ENCODE peak calls at places on chromosomes 6 and 20, in six cellular contexts. K is mesendoderm; T is cardiac fibroblast; J is naive thymus-derived CD4-positive, alpha-beta T cell; H is A549; U is mesenchymal stem cell. S is an unnamed sample.

GRCh38 chr6:22800451-22800850 is 231.1 kb downstream of the HDGFL1 start:
- DNase-seq in K (no peak), T (no peak), J (no peak), H (no peak), U (no peak), S (no peak)

GRCh38 chr6:13985663-13986325 is 61.0 kb downstream of the RNF182 start:
- DNase-seq in K (no peak), T (no peak), J (no peak), H (no peak), U (no peak), S (no peak)

GRCh38 chr6:11381801-11382513 is 149.5 kb upstream of the NEDD9 start:
- DNase-seq in K (peak; percentile 15), T (no peak), J (peak; percentile 82), H (no peak), U (no peak), S (peak; percentile 85)

GRCh38 chr6:692356-692851 is 535 bp downstream of the EXOC2 start:
- DNase-seq in K (peak; percentile 79), T (peak; percentile 33), J (peak; percentile 80), H (peak; percentile 35), U (peak; percentile 61), S (peak; percentile 73)

GRCh38 chr20:57315964-57316480 is 13.6 kb upstream of the SPO11 start:
- DNase-seq in K (no peak), T (no peak), J (no peak), H (no peak), U (no peak), S (no peak)

GRCh38 chr6:94894300-94894699 is 683.0 kb upstream of the MANEA start:
- DNase-seq in K (no peak), T (no peak), J (no peak), H (no peak), U (no peak), S (no peak)

GRCh38 chr20:32970973-32971300 is 33.3 kb downstream of the SUN5 start:
- DNase-seq in K (no peak), T (no peak), J (no peak), H (no peak), U (no peak), S (peak; percentile 38)

GRCh38 chr6:44105146-44105545 is 22.1 kb downstream of the MRPL14 start:
- DNase-seq in K (no peak), T (peak; percentile 33), J (no peak), H (no peak), U (no peak), S (no peak)

GRCh38 chr20:46206025-46206424 is 87.9 kb downstream of the CD40 start:
- DNase-seq in K (no peak), T (peak; percentile 57), J (no peak), H (peak; percentile 40), U (peak; percentile 57), S (no peak)

GRCh38 chr20:4683261-4683660 is 38.4 kb upstream of the PRND start:
- DNase-seq in K (no peak), T (no peak), J (no peak), H (no peak), U (no peak), S (no peak)

GRCh38 chr20:2387180-2387577 is 6.5 kb downstream of the TGM6 start:
- DNase-seq in K (peak; percentile 74), T (no peak), J (peak; percentile 14), H (peak; percentile 46), U (peak; percentile 37), S (no peak)

GRCh38 chr6:166412156-166412910 is 29.6 kb upstream of the MPC1 start:
- DNase-seq in K (no peak), T (no peak), J (no peak), H (no peak), U (no peak), S (no peak)

GRCh38 chr20:50546729-50547314 is 36.6 kb downstream of the PTPN1 start:
- DNase-seq in K (no peak), T (no peak), J (no peak), H (no peak), U (peak; percentile 62), S (no peak)

GRCh38 chr6:147577466-147577865 is 69.0 kb downstream of the SAMD5 start:
- DNase-seq in K (no peak), T (no peak), J (no peak), H (no peak), U (no peak), S (no peak)

GRCh38 chr20:43017241-43018030 is 172.3 kb downstream of the PTPRT start:
- DNase-seq in K (no peak), T (no peak), J (no peak), H (no peak), U (no peak), S (no peak)

GRCh38 chr6:89081129-89081422 is 525 bp downstream of the PNRC1 start:
- DNase-seq in K (no peak), T (no peak), J (no peak), H (no peak), U (no peak), S (no peak)

GRCh38 chr6:17714879-17715860 is 8.4 kb upstream of the NUP153 start:
- DNase-seq in K (peak; percentile 63), T (peak; percentile 82), J (no peak), H (peak; percentile 65), U (peak; percentile 94), S (no peak)

GRCh38 chr6:102114402-102114801 is 720.9 kb downstream of the GRIK2 start:
- DNase-seq in K (peak; percentile 60), T (no peak), J (no peak), H (no peak), U (no peak), S (no peak)

GRCh38 chr6:160978141-160978926 is 13.2 kb upstream of the MAP3K4 start:
- DNase-seq in K (no peak), T (peak; percentile 42), J (no peak), H (no peak), U (peak; percentile 62), S (no peak)

GRCh38 chr20:22489614-22490286 is 94.6 kb downstream of the FOXA2 start:
- DNase-seq in K (no peak), T (no peak), J (no peak), H (no peak), U (no peak), S (no peak)

GRCh38 chr6:52642381-52642780 is 28.5 kb upstream of the TMEM14A start:
- DNase-seq in K (no peak), T (no peak), J (no peak), H (no peak), U (no peak), S (no peak)

GRCh38 chr6:111566873-111567517 is 38.7 kb downstream of the TRAF3IP2 start:
- DNase-seq in K (no peak), T (peak; percentile 47), J (no peak), H (no peak), U (no peak), S (no peak)

DNA sequence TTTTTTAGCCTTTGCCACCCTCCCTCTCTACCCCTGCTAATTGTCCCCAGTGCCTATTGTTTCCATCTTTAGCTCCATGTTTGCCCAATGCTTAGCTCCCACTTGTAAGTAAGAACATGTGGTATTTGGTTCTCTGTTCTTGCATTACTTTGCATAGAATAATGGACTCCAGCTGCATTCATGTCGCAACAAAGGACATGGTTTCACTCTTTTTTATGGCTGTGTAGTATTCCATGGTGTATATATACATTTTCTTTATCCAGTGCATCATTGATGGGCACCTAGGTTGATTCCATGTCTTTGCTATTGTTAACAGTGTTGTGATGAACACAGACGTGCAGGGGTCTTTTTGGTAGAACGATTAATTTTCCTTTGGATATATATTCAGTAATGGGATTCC is 104.2 kb upstream of the GJE1 start:
- DNase-seq in K (no peak), T (no peak), J (no peak), H (no peak), U (no peak), S (no peak)
- H3K4me3 ChIP-seq in K (no peak overlapping the region), T (no peak overlapping the region), J (no peak overlapping the region), H (no peak overlapping the region), U (no peak overlapping the region), S (no peak overlapping the region)

DNA sequence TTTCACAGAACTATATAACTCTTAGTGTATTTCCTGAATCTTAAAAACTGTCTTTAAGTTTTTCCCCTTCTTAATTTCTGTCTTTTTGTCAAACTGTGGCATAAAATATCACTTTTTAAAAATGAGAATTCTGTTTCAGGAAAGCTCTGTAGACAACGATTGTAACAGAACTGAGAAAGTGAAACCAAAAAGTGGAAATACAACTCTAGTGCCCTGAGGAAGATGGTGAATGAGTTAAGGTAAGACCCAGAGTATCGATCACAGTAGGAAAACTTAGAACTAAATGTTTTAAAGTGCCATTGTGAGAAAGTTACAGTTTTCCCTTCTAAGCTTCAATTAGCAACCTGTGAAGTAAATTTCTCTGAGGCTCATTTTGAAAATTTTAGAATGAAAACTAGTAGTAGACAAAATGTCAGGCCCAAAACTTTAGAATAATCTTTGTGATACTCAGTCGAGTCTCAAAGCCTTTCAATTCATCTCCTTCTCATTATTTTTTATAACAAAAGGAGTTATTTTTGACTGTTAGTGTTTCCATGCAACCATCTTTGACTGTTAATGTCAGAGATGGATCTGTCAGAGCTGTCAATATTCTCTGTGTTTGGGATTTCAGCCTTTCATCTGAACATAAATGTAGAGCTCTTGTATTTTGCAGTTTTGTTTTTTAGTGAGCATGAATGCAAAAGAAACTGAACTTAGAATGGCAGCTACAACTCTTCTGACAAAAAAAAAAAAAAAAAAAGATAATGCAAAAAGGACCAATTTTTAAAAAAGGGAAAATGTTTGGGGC is 19.0 kb upstream of the TRDN start:
- DNase-seq in K (no peak), T (no peak), J (no peak), H (no peak), U (peak; percentile 22), S (no peak)
- H3K4me3 ChIP-seq in K (no peak overlapping the region), T (no peak overlapping the region), J (no peak overlapping the region), H (no peak overlapping the region), U (no peak overlapping the region), S (no peak overlapping the region)

DNA sequence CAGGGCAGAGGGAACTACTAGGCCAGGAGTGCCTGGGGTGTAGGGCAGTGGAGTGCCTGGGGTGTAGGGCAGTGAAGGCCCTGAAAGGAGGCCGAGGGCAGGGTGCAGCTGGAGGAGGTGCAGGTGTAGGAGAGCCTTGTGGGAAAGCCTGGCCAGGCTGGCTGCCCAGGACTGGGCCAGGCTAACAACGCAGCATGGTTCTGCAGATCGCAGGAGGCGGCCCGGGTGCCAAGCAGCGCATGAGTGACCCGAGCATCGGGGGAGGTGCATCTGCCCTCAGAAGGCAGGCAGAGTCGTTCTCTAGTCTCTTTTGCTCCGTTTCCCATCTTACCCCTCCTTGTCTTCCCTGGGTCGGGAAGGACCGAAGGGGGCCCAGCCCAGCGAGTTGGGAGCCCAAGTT is 151.5 kb upstream of the PHACTR3 start:
- DNase-seq in K (no peak), T (no peak), J (no peak), H (no peak), U (no peak), S (no peak)
- H3K4me3 ChIP-seq in K (no peak overlapping the region), T (no peak overlapping the region), J (no peak overlapping the region), H (no peak overlapping the region), U (no peak overlapping the region), S (no peak overlapping the region)

GRCh38 chr6:42260972-42261371 is 43.3 kb upstream of the MRPS10 start:
- DNase-seq in K (peak; percentile 65), T (no peak), J (peak; percentile 11), H (peak; percentile 52), U (peak; percentile 29), S (peak; percentile 61)
- H3K4me3 ChIP-seq in K (no peak overlapping the region), T (no peak overlapping the region), J (no peak overlapping the region), H (no peak overlapping the region), U (no peak overlapping the region), S (no peak overlapping the region)

DNA sequence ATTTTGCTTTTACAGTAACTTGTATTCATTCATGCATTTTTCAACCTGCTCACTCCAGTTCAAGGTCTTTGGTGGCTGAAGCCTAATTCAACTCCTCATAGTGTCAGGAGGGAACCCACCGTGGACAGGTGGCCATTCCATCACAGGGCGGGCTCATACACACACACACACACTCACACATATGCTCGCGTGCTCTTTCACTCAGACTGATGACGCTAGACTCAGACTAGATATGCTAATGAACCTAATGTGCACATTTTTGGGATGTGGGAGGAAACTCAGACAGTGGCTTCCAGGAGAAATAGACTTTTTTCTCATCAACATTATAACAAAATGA is 56.7 kb downstream of the TRIM27 start:
- DNase-seq in K (no peak), T (peak; percentile 9), J (peak; percentile 31), H (no peak), U (no peak), S (no peak)
- H3K4me3 ChIP-seq in K (no peak overlapping the region), T (peak overlapping the region; percentile 61), J (peak overlapping the region; percentile 59), H (peak overlapping the region; percentile 61), U (no peak overlapping the region), S (peak overlapping the region; percentile 58)